ENCODE peak calls at places on chromosomes 12 and 14, in six cellular contexts. One of them, this sample, is unnamed.

GRCh38 chr14:93047661-93048060 is 68.1 kb downstream of the ITPK1 start:
- DNase-seq in T-helper 1 cell: no peak
- DNase-seq in T-helper 2 cell: no peak
- DNase-seq in GM20000: no peak
- DNase-seq in non-pigmented ciliary epithelial cell: no peak
- DNase-seq in HFF-Myc: no peak
- DNase-seq in this sample: no peak

GRCh38 chr12:54196396-54196795 is 7.6 kb upstream of the SMUG1 start:
- DNase-seq in T-helper 1 cell: no peak
- DNase-seq in T-helper 2 cell: no peak
- DNase-seq in GM20000: no peak
- DNase-seq in non-pigmented ciliary epithelial cell: no peak
- DNase-seq in HFF-Myc: no peak
- DNase-seq in this sample: no peak

GRCh38 chr12:93784339-93785086 is 107.3 kb downstream of the CRADD start:
- DNase-seq in T-helper 1 cell: peak
- DNase-seq in T-helper 2 cell: no peak
- DNase-seq in GM20000: no peak
- DNase-seq in non-pigmented ciliary epithelial cell: peak
- DNase-seq in HFF-Myc: peak
- DNase-seq in this sample: no peak

GRCh38 chr12:105041186-105041585 is 43.1 kb downstream of the ALDH1L2 start:
- DNase-seq in T-helper 1 cell: no peak
- DNase-seq in T-helper 2 cell: no peak
- DNase-seq in GM20000: no peak
- DNase-seq in non-pigmented ciliary epithelial cell: peak
- DNase-seq in HFF-Myc: no peak
- DNase-seq in this sample: no peak

GRCh38 chr12:71194657-71195056 is 36.9 kb upstream of the TSPAN8 start:
- DNase-seq in T-helper 1 cell: no peak
- DNase-seq in T-helper 2 cell: no peak
- DNase-seq in GM20000: no peak
- DNase-seq in non-pigmented ciliary epithelial cell: no peak
- DNase-seq in HFF-Myc: no peak
- DNase-seq in this sample: no peak

GRCh38 chr14:24250354-24250753 is 7.9 kb upstream of the TINF2 start:
- DNase-seq in T-helper 1 cell: no peak
- DNase-seq in T-helper 2 cell: no peak
- DNase-seq in GM20000: no peak
- DNase-seq in non-pigmented ciliary epithelial cell: no peak
- DNase-seq in HFF-Myc: no peak
- DNase-seq in this sample: no peak

GRCh38 chr14:99575043-99576023 is 28.7 kb downstream of the CCDC85C start:
- DNase-seq in T-helper 1 cell: no peak
- DNase-seq in T-helper 2 cell: no peak
- DNase-seq in GM20000: no peak
- DNase-seq in non-pigmented ciliary epithelial cell: no peak
- DNase-seq in HFF-Myc: no peak
- DNase-seq in this sample: no peak

GRCh38 chr12:12018454-12018853 is 52.3 kb upstream of the BCL2L14 start:
- DNase-seq in T-helper 1 cell: no peak
- DNase-seq in T-helper 2 cell: no peak
- DNase-seq in GM20000: no peak
- DNase-seq in non-pigmented ciliary epithelial cell: no peak
- DNase-seq in HFF-Myc: no peak
- DNase-seq in this sample: peak

GRCh38 chr12:4246116-4246515 is 27.4 kb upstream of the CCND2 start:
- DNase-seq in T-helper 1 cell: no peak
- DNase-seq in T-helper 2 cell: no peak
- DNase-seq in GM20000: peak
- DNase-seq in non-pigmented ciliary epithelial cell: no peak
- DNase-seq in HFF-Myc: no peak
- DNase-seq in this sample: no peak

GRCh38 chr14:50741571-50741970 is 73.5 kb upstream of the SAV1 start:
- DNase-seq in T-helper 1 cell: peak
- DNase-seq in T-helper 2 cell: no peak
- DNase-seq in GM20000: peak
- DNase-seq in non-pigmented ciliary epithelial cell: no peak
- DNase-seq in HFF-Myc: peak
- DNase-seq in this sample: no peak

GRCh38 chr12:57461326-57461903 is 1.8 kb downstream of the GLI1 start:
- DNase-seq in T-helper 1 cell: no peak
- DNase-seq in T-helper 2 cell: no peak
- DNase-seq in GM20000: peak
- DNase-seq in non-pigmented ciliary epithelial cell: no peak
- DNase-seq in HFF-Myc: no peak
- DNase-seq in this sample: no peak

GRCh38 chr12:13128291-13129000 is 25.0 kb upstream of the GSG1 start:
- DNase-seq in T-helper 1 cell: no peak
- DNase-seq in T-helper 2 cell: no peak
- DNase-seq in GM20000: no peak
- DNase-seq in non-pigmented ciliary epithelial cell: no peak
- DNase-seq in HFF-Myc: peak
- DNase-seq in this sample: no peak

GRCh38 chr14:71324767-71325272 is 417.6 kb downstream of the PCNX1 start:
- DNase-seq in T-helper 1 cell: peak
- DNase-seq in T-helper 2 cell: peak
- DNase-seq in GM20000: peak
- DNase-seq in non-pigmented ciliary epithelial cell: no peak
- DNase-seq in HFF-Myc: no peak
- DNase-seq in this sample: no peak

GRCh38 chr14:57686317-57686716 is 179.6 kb downstream of the SLC35F4 start:
- DNase-seq in T-helper 1 cell: no peak
- DNase-seq in T-helper 2 cell: no peak
- DNase-seq in GM20000: no peak
- DNase-seq in non-pigmented ciliary epithelial cell: no peak
- DNase-seq in HFF-Myc: no peak
- DNase-seq in this sample: no peak

GRCh38 chr12:22477166-22477893 is 67.0 kb downstream of the C2CD5 start:
- DNase-seq in T-helper 1 cell: no peak
- DNase-seq in T-helper 2 cell: no peak
- DNase-seq in GM20000: no peak
- DNase-seq in non-pigmented ciliary epithelial cell: peak
- DNase-seq in HFF-Myc: peak
- DNase-seq in this sample: no peak

GRCh38 chr12:31029466-31029865 is 44.2 kb upstream of the DDX11 start:
- DNase-seq in T-helper 1 cell: no peak
- DNase-seq in T-helper 2 cell: no peak
- DNase-seq in GM20000: no peak
- DNase-seq in non-pigmented ciliary epithelial cell: no peak
- DNase-seq in HFF-Myc: no peak
- DNase-seq in this sample: no peak

This sample was measured in substantia nigra.